ENCODE peak calls at places on chromosomes 3 and 15, in nine cellular contexts. B is activated CD4-positive, alpha-beta T cell treated with anti-CD3 and anti-CD28 coated beads, Interleukin-2, amount 50 U/mL, for 24 hours; J is caudate nucleus; V is activated B cell treated with CpG ODN at 0.5 μM for 24 hours; P is neural crest cell; A is AG08395; H is amniotic stem cell; S is T-cell; I is upper lobe of left lung. X is an unnamed sample.

GRCh38 chr3:4524423-4524769 is 31.2 kb downstream of the ITPR1 start:
- DNase-seq in B (no peak), J (no peak), V (no peak), P (no peak), A (no peak), H (no peak), S (no peak), I (no peak), X (no peak)

GRCh38 chr15:94177112-94177511 is 54.2 kb upstream of the MCTP2 start:
- DNase-seq in B (no peak), J (no peak), V (no peak), P (no peak), A (no peak), H (no peak), S (no peak), I (no peak), X (no peak)

GRCh38 chr15:51038258-51039042 is 56.3 kb downstream of the TNFAIP8L3 start:
- DNase-seq in B (no peak), J (no peak), V (no peak), P (no peak), A (no peak), H (no peak), S (no peak), I (no peak), X (no peak)

GRCh38 chr3:71398157-71398836 is 185.2 kb downstream of the FOXP1 start:
- DNase-seq in B (no peak), J (no peak), V (no peak), P (no peak), A (no peak), H (no peak), S (peak; percentile 53), I (no peak), X (no peak)

GRCh38 chr3:159762238-159762637 is 226.4 kb upstream of the IL12A start:
- DNase-seq in B (no peak), J (no peak), V (no peak), P (no peak), A (peak; percentile 60), H (no peak), S (no peak), I (no peak), X (no peak)

GRCh38 chr3:107674371-107674770 is 151.6 kb downstream of the BBX start:
- DNase-seq in B (no peak), J (no peak), V (no peak), P (no peak), A (no peak), H (no peak), S (no peak), I (no peak), X (no peak)

GRCh38 chr3:97736928-97737327 is 27.6 kb upstream of the ARL6 start:
- DNase-seq in B (no peak), J (no peak), V (no peak), P (no peak), A (no peak), H (no peak), S (no peak), I (no peak), X (no peak)

GRCh38 chr15:100686021-100686724 is 83.8 kb downstream of the ASB7 start:
- DNase-seq in B (no peak), J (no peak), V (no peak), P (no peak), A (no peak), H (no peak), S (no peak), I (no peak), X (no peak)

GRCh38 chr3:51386159-51386851 is 1.2 kb downstream of the MANF start:
- DNase-seq in B (no peak), J (no peak), V (no peak), P (no peak), A (no peak), H (no peak), S (no peak), I (no peak), X (no peak)

GRCh38 chr3:14042680-14043079 is 82.0 kb downstream of the CHCHD4 start:
- DNase-seq in B (no peak), J (no peak), V (no peak), P (no peak), A (peak; percentile 43), H (no peak), S (no peak), I (no peak), X (no peak)

GRCh38 chr3:14351617-14352001 is 50.8 kb upstream of the SLC6A6 start:
- DNase-seq in B (no peak), J (no peak), V (no peak), P (no peak), A (no peak), H (no peak), S (no peak), I (no peak), X (no peak)

GRCh38 chr15:40058476-40059140 is 19.6 kb upstream of the SRP14 start:
- DNase-seq in B (no peak), J (no peak), V (no peak), P (no peak), A (peak; percentile 35), H (no peak), S (no peak), I (no peak), X (no peak)

GRCh38 chr3:127013758-127014535 is 31.0 kb downstream of the PLXNA1 start:
- DNase-seq in B (no peak), J (no peak), V (no peak), P (no peak), A (no peak), H (no peak), S (no peak), I (no peak), X (no peak)

GRCh38 chr15:48868549-48868948 is 9.4 kb upstream of the EID1 start:
- DNase-seq in B (no peak), J (no peak), V (no peak), P (no peak), A (peak; percentile 47), H (no peak), S (no peak), I (no peak), X (no peak)

GRCh38 chr3:31882895-31883294 is 98.2 kb downstream of the OSBPL10 start:
- DNase-seq in B (no peak), J (no peak), V (no peak), P (no peak), A (no peak), H (no peak), S (no peak), I (no peak), X (no peak)

GRCh38 chr15:73483053-73483452 is 40.1 kb downstream of the REC114 start:
- DNase-seq in B (no peak), J (no peak), V (no peak), P (no peak), A (no peak), H (no peak), S (no peak), I (no peak), X (no peak)

GRCh38 chr3:61035573-61035972 is 215.7 kb downstream of the FHIT start:
- DNase-seq in B (no peak), J (no peak), V (no peak), P (no peak), A (no peak), H (no peak), S (no peak), I (no peak), X (no peak)

GRCh38 chr3:99674086-99674789 is 35.8 kb downstream of the COL8A1 start:
- DNase-seq in B (no peak), J (no peak), V (no peak), P (no peak), A (no peak), H (no peak), S (no peak), I (no peak), X (no peak)

GRCh38 chr3:120180731-120181412 is 86.6 kb upstream of the GSK3B start:
- DNase-seq in B (no peak), J (no peak), V (no peak), P (no peak), A (no peak), H (no peak), S (no peak), I (no peak), X (no peak)

GRCh38 chr3:141360888-141361598 is 7.3 kb upstream of the ZBTB38 start:
- DNase-seq in B (no peak), J (no peak), V (no peak), P (no peak), A (peak; percentile 80), H (peak; percentile 78), S (no peak), I (no peak), X (no peak)

GRCh38 chr3:140062461-140062860 is 127.5 kb downstream of the CLSTN2 start:
- DNase-seq in B (no peak), J (no peak), V (no peak), P (no peak), A (no peak), H (no peak), S (no peak), I (no peak), X (no peak)

GRCh38 chr3:123186695-123187094 is 15.0 kb upstream of the SEC22A start:
- DNase-seq in B (no peak), J (no peak), V (no peak), P (no peak), A (no peak), H (no peak), S (no peak), I (no peak), X (no peak)

GRCh38 chr3:51500632-51501131 is 867 bp upstream of the DCAF1 start:
- DNase-seq in B (no peak), J (no peak), V (no peak), P (no peak), A (no peak), H (no peak), S (no peak), I (no peak), X (no peak)

GRCh38 chr15:77029166-77030041 is 34.5 kb downstream of the PSTPIP1 start:
- DNase-seq in B (no peak), J (no peak), V (peak; percentile 12), P (no peak), A (no peak), H (no peak), S (no peak), I (no peak), X (peak; percentile 41)

GRCh38 chr3:108305484-108306172 is 9.3 kb downstream of the HHLA2 start:
- DNase-seq in B (no peak), J (no peak), V (no peak), P (no peak), A (peak; percentile 10), H (no peak), S (no peak), I (no peak), X (peak; percentile 58)

GRCh38 chr3:185528481-185529009 is 23.8 kb downstream of the LIPH start:
- DNase-seq in B (no peak), J (no peak), V (no peak), P (no peak), A (no peak), H (no peak), S (no peak), I (no peak), X (no peak)

GRCh38 chr3:13114811-13115615 is 41.8 kb upstream of the IQSEC1 start:
- DNase-seq in B (no peak), J (no peak), V (no peak), P (no peak), A (no peak), H (no peak), S (no peak), I (no peak), X (peak; percentile 34)

GRCh38 chr15:36880226-36880912 is 220.0 kb downstream of the MEIS2 start:
- DNase-seq in B (no peak), J (no peak), V (no peak), P (no peak), A (no peak), H (no peak), S (no peak), I (peak; percentile 71), X (no peak)

GRCh38 chr15:91751611-91752010 is 101.9 kb upstream of the SLCO3A1 start:
- DNase-seq in B (no peak), J (no peak), V (no peak), P (no peak), A (no peak), H (no peak), S (no peak), I (no peak), X (no peak)

GRCh38 chr3:81352867-81353266 is 408.6 kb downstream of the GBE1 start:
- DNase-seq in B (no peak), J (no peak), V (no peak), P (no peak), A (peak; percentile 2), H (no peak), S (no peak), I (no peak), X (no peak)

GRCh38 chr15:66498501-66499386 is 1.2 kb upstream of the SNAPC5 start:
- DNase-seq in B (no peak), J (no peak), V (no peak), P (no peak), A (peak; percentile 27), H (peak; percentile 13), S (no peak), I (no peak), X (no peak)

X was measured in breast epithelium.